ENCODE peak calls at places on chromosomes 13 and 19, in eight cellular contexts. S is caudate nucleus; L is activated effector memory CD4-positive, alpha-beta T cell treated with anti-CD3 and anti-CD28 coated beads, Interleukin-2, amount 50 U/mL, for 16 hours; Z is NT2/D1; J is T-helper 1 cell; X is astrocyte of the cerebellum; H is right cardiac atrium; G is neural progenitor cell. Y is an unnamed sample.

GRCh38 chr13:48975101-48975925 is at the start of gene FNDC3A:
- DNase-seq in S (peak), L (no peak), Z (no peak), J (peak), X (peak), H (peak), G (peak), Y (peak)

GRCh38 chr19:41799444-41800000 is 3.1 kb downstream of the CEACAM3 start:
- DNase-seq in S (no peak), L (no peak), Z (no peak), J (no peak), X (no peak), H (no peak), G (no peak), Y (peak)

GRCh38 chr13:31050486-31051400 is 111.0 kb downstream of the HSPH1 start:
- DNase-seq in S (no peak), L (no peak), Z (no peak), J (no peak), X (no peak), H (no peak), G (peak), Y (peak)

GRCh38 chr19:6693056-6693471 is 23.1 kb upstream of the TNFSF14 start:
- DNase-seq in S (no peak), L (no peak), Z (no peak), J (no peak), X (no peak), H (peak), G (no peak), Y (no peak)

GRCh38 chr19:53879145-53880037 is 2.6 kb upstream of the PRKCG start:
- DNase-seq in S (peak), L (peak), Z (peak), J (peak), X (peak), H (peak), G (peak), Y (peak)

GRCh38 chr13:88908896-88909535 is 1237.8 kb downstream of the SLITRK5 start:
- DNase-seq in S (no peak), L (no peak), Z (no peak), J (no peak), X (no peak), H (peak), G (peak), Y (no peak)

GRCh38 chr19:1751367-1752008 is 1.8 kb upstream of the ONECUT3 start:
- DNase-seq in S (no peak), L (no peak), Z (no peak), J (no peak), X (no peak), H (no peak), G (no peak), Y (no peak)

GRCh38 chr13:112184261-112184660 is 117.3 kb downstream of the SOX1 start:
- DNase-seq in S (no peak), L (no peak), Z (no peak), J (no peak), X (no peak), H (no peak), G (no peak), Y (no peak)

GRCh38 chr13:31046711-31047279 is 114.3 kb downstream of the TEX26 start:
- DNase-seq in S (no peak), L (no peak), Z (no peak), J (no peak), X (no peak), H (peak), G (peak), Y (peak)

GRCh38 chr19:52535831-52536800 is 8.6 kb downstream of the ZNF808 start:
- DNase-seq in S (peak), L (peak), Z (peak), J (peak), X (peak), H (peak), G (peak), Y (peak)

GRCh38 chr13:45200701-45201230 is at the start of gene KCTD4:
- DNase-seq in S (no peak), L (no peak), Z (no peak), J (no peak), X (no peak), H (no peak), G (no peak), Y (no peak)

GRCh38 chr19:49907745-49908446 is 11.2 kb upstream of the IL4I1 start:
- DNase-seq in S (no peak), L (no peak), Z (no peak), J (no peak), X (no peak), H (no peak), G (no peak), Y (no peak)

GRCh38 chr19:7351861-7352260 is 3.1 kb downstream of the ARHGEF18 start:
- DNase-seq in S (no peak), L (no peak), Z (no peak), J (no peak), X (no peak), H (no peak), G (no peak), Y (no peak)

GRCh38 chr13:114173261-114173660 is 5.8 kb upstream of the CFAP97D2 start:
- DNase-seq in S (no peak), L (no peak), Z (no peak), J (no peak), X (no peak), H (no peak), G (no peak), Y (no peak)

GRCh38 chr19:7681336-7682174 is 922 bp downstream of the TRAPPC5 start:
- DNase-seq in S (peak), L (peak), Z (peak), J (peak), X (peak), H (peak), G (peak), Y (peak)

GRCh38 chr13:75495938-75496337 is 14.0 kb upstream of the TBC1D4 start:
- DNase-seq in S (no peak), L (no peak), Z (no peak), J (no peak), X (peak), H (no peak), G (no peak), Y (no peak)

GRCh38 chr19:4732680-4733114 is 9.1 kb upstream of the DPP9 start:
- DNase-seq in S (no peak), L (peak), Z (peak), J (peak), X (no peak), H (peak), G (peak), Y (peak)

GRCh38 chr13:114118763-114119123 is 13.7 kb downstream of the RASA3 start:
- DNase-seq in S (no peak), L (no peak), Z (no peak), J (no peak), X (no peak), H (no peak), G (no peak), Y (no peak)

GRCh38 chr19:55601127-55601526 is 1.0 kb downstream of the ZNF524 start:
- DNase-seq in S (no peak), L (no peak), Z (no peak), J (no peak), X (no peak), H (no peak), G (no peak), Y (no peak)

GRCh38 chr13:98576963-98577822 is at the start of gene STK24:
- DNase-seq in S (no peak), L (peak), Z (no peak), J (peak), X (peak), H (peak), G (peak), Y (peak)

GRCh38 chr13:73809561-73809960 is 324.6 kb downstream of the KLF12 start:
- DNase-seq in S (no peak), L (no peak), Z (no peak), J (no peak), X (peak), H (no peak), G (no peak), Y (no peak)

GRCh38 chr13:87080100-87080779 is 590.9 kb upstream of the SLITRK5 start:
- DNase-seq in S (no peak), L (no peak), Z (no peak), J (no peak), X (no peak), H (peak), G (no peak), Y (peak)

GRCh38 chr13:113926301-113926761 is 47.5 kb downstream of the C13orf46 start:
- DNase-seq in S (no peak), L (peak), Z (no peak), J (no peak), X (no peak), H (no peak), G (no peak), Y (no peak)

GRCh38 chr13:105016266-105016665 is 1519.2 kb downstream of the EFNB2 start:
- DNase-seq in S (no peak), L (no peak), Z (no peak), J (no peak), X (no peak), H (no peak), G (no peak), Y (no peak)

GRCh38 chr19:18859676-18860301 is 28.0 kb downstream of the UPF1 start:
- DNase-seq in S (no peak), L (no peak), Z (no peak), J (no peak), X (no peak), H (peak), G (no peak), Y (no peak)

GRCh38 chr13:44131069-44131614 is 242.5 kb upstream of the SERP2 start:
- DNase-seq in S (no peak), L (no peak), Z (no peak), J (no peak), X (no peak), H (no peak), G (no peak), Y (no peak)

GRCh38 chr19:49684251-49684982 is 5.0 kb upstream of the ADM5 start:
- DNase-seq in S (no peak), L (no peak), Z (no peak), J (no peak), X (no peak), H (peak), G (peak), Y (peak)

GRCh38 chr19:41699231-41699967 is 9.0 kb upstream of the CEACAM5 start:
- DNase-seq in S (no peak), L (peak), Z (no peak), J (no peak), X (no peak), H (no peak), G (no peak), Y (no peak)

GRCh38 chr19:6239401-6239844 is 40.4 kb downstream of the MLLT1 start:
- DNase-seq in S (no peak), L (peak), Z (no peak), J (no peak), X (no peak), H (peak), G (no peak), Y (no peak)

GRCh38 chr19:41195675-41196497 is 2.9 kb downstream of the CYP2S1 start:
- DNase-seq in S (no peak), L (no peak), Z (no peak), J (no peak), X (no peak), H (no peak), G (no peak), Y (no peak)

GRCh38 chr19:32363175-32363574 is 17.8 kb downstream of the ZNF507 start:
- DNase-seq in S (no peak), L (no peak), Z (no peak), J (no peak), X (no peak), H (no peak), G (no peak), Y (no peak)

GRCh38 chr13:33433316-33433715 is 147.8 kb upstream of the STARD13 start:
- DNase-seq in S (no peak), L (no peak), Z (no peak), J (no peak), X (no peak), H (peak), G (no peak), Y (no peak)

GRCh38 chr19:572891-573825 is 762 bp downstream of the BSG start:
- DNase-seq in S (no peak), L (no peak), Z (no peak), J (no peak), X (no peak), H (peak), G (peak), Y (peak)

GRCh38 chr13:34034411-34034810 is 216.5 kb downstream of the RFC3 start:
- DNase-seq in S (no peak), L (no peak), Z (no peak), J (no peak), X (no peak), H (no peak), G (no peak), Y (no peak)